ENCODE peak calls at places on chromosomes 2 and 18, in six cellular contexts. Q is adrenal gland; O is body of pancreas; J is neural progenitor cell; L is BE2C; E is naive thymus-derived CD4-positive, alpha-beta T cell. K is an unnamed sample. For H3K4me1, the result is how much of the 10 kb centered on the place peaks cover.

GRCh38 chr2:24456610-24457556 is 34.2 kb upstream of the NCOA1 start:
- DNase-seq in Q (peak), O (peak), J (no peak), L (no peak), E (no peak), K (no peak)

GRCh38 chr2:128710770-128711169 is 392.1 kb upstream of the HS6ST1 start:
- DNase-seq in Q (peak), O (no peak), J (no peak), L (no peak), E (no peak), K (no peak)

GRCh38 chr2:144645055-144645778 is 125.3 kb upstream of the ZEB2 start:
- DNase-seq in Q (no peak), O (no peak), J (no peak), L (no peak), E (no peak), K (no peak)

GRCh38 chr2:203453858-203454451 is 81.1 kb downstream of the RAPH1 start:
- DNase-seq in Q (peak), O (peak), J (peak), L (peak), E (no peak), K (peak)

GRCh38 chr2:205771063-205771462 is 88.8 kb downstream of the NRP2 start:
- DNase-seq in Q (no peak), O (no peak), J (no peak), L (no peak), E (no peak), K (no peak)

GRCh38 chr18:1292167-1292566 is 387.5 kb downstream of the ADCYAP1 start:
- DNase-seq in Q (no peak), O (no peak), J (no peak), L (no peak), E (no peak), K (no peak)

GRCh38 chr2:27264753-27265535 is 2.1 kb upstream of the SLC30A3 start:
- DNase-seq in Q (peak), O (peak), J (peak), L (peak), E (peak), K (peak)

GRCh38 chr18:49285627-49286026 is 174.8 kb downstream of the DYM start:
- DNase-seq in Q (no peak), O (peak), J (no peak), L (no peak), E (no peak), K (no peak)

GRCh38 chr18:28511421-28511821 is 334.5 kb upstream of the CDH2 start:
- DNase-seq in Q (no peak), O (no peak), J (no peak), L (no peak), E (no peak), K (no peak)

GRCh38 chr2:120735750-120736170 is at the start of gene GLI2:
- DNase-seq in Q (peak), O (peak), J (peak), L (peak), E (peak), K (peak)

GRCh38 chr2:74092236-74092635 is 55.5 kb downstream of the BOLA3 start:
- DNase-seq in Q (no peak), O (no peak), J (no peak), L (no peak), E (no peak), K (no peak)

GRCh38 chr2:201522965-201523364 is 71.4 kb downstream of the STRADB start:
- DNase-seq in Q (no peak), O (no peak), J (no peak), L (no peak), E (no peak), K (no peak)

GRCh38 chr2:634041-634440 is 43.2 kb downstream of the TMEM18 start:
- DNase-seq in Q (no peak), O (no peak), J (no peak), L (no peak), E (no peak), K (no peak)

GRCh38 chr2:182018218-182018617 is 32.6 kb downstream of the PPP1R1C start:
- DNase-seq in Q (no peak), O (no peak), J (no peak), L (no peak), E (no peak), K (no peak)

GRCh38 chr2:238157506-238158017 is 1.2 kb upstream of the ERFE start:
- DNase-seq in Q (no peak), O (peak), J (no peak), L (no peak), E (no peak), K (no peak)

GRCh38 chr2:217248312-217248935 is 388.6 kb upstream of the TNP1 start:
- DNase-seq in Q (peak), O (peak), J (no peak), L (peak), E (no peak), K (no peak)

GRCh38 chr18:49139726-49140125 is 189.0 kb upstream of the SMAD7 start:
- DNase-seq in Q (no peak), O (no peak), J (peak), L (no peak), E (no peak), K (peak)

GRCh38 chr2:119837759-119838158 is 78.0 kb downstream of the PTPN4 start:
- DNase-seq in Q (no peak), O (no peak), J (no peak), L (no peak), E (no peak), K (no peak)

GRCh38 chr18:44945847-44946490 is 265.3 kb downstream of the SETBP1 start:
- DNase-seq in Q (no peak), O (no peak), J (peak), L (peak), E (no peak), K (no peak)

GRCh38 chr2:123953848-123954247 is 71.2 kb upstream of the CNTNAP5 start:
- DNase-seq in Q (no peak), O (no peak), J (no peak), L (peak), E (no peak), K (no peak)

GRCh38 chr18:57984490-57985109 is 59.4 kb upstream of the NEDD4L start:
- DNase-seq in Q (no peak), O (no peak), J (no peak), L (no peak), E (no peak), K (no peak)

GRCh38 chr2:7539077-7539476 is 621.9 kb downstream of the RNF144A start:
- DNase-seq in Q (no peak), O (no peak), J (no peak), L (peak), E (no peak), K (no peak)

GRCh38 chr2:35585972-35586371 is 769.6 kb upstream of the CRIM1 start:
- DNase-seq in Q (no peak), O (no peak), J (peak), L (no peak), E (no peak), K (no peak)

GRCh38 chr18:36511791-36512352 is 214.4 kb downstream of the FHOD3 start:
- DNase-seq in Q (no peak), O (no peak), J (no peak), L (peak), E (no peak), K (peak)

GRCh38 chr2:126513033-126513432 is 142.9 kb upstream of the GYPC start:
- DNase-seq in Q (no peak), O (no peak), J (no peak), L (no peak), E (no peak), K (no peak)

GRCh38 chr2:88221365-88221942 is 51.3 kb downstream of the THNSL2 start:
- DNase-seq in Q (no peak), O (no peak), J (no peak), L (no peak), E (no peak), K (no peak)

GRCh38 chr2:187554704-187555082 is 458 bp upstream of the TFPI start:
- DNase-seq in Q (no peak), O (no peak), J (no peak), L (no peak), E (no peak), K (no peak)

GRCh38 chr2:11495844-11496271 is 29.9 kb upstream of the E2F6 start:
- DNase-seq in Q (peak), O (no peak), J (peak), L (peak), E (no peak), K (no peak)

GRCh38 chr2:75865083-75865482 is 154.4 kb upstream of the GCFC2 start:
- DNase-seq in Q (no peak), O (no peak), J (no peak), L (no peak), E (no peak), K (no peak)

GRCh38 chr2:97724073-97724410 is 10.7 kb downstream of the ZAP70 start:
- DNase-seq in Q (no peak), O (no peak), J (no peak), L (no peak), E (no peak), K (no peak)

GRCh38 chr2:97724946-97725688 is 11.7 kb downstream of the ZAP70 start:
- DNase-seq in Q (no peak), O (no peak), J (no peak), L (no peak), E (no peak), K (no peak)

GRCh38 chr2:97724501-97724900 is 11.1 kb downstream of the ZAP70 start:
- DNase-seq in Q (no peak), O (no peak), J (no peak), L (no peak), E (no peak), K (no peak)

GRCh38 chr2:97722227-97722626 is 8.9 kb downstream of the ZAP70 start:
- DNase-seq in Q (no peak), O (no peak), J (no peak), L (no peak), E (no peak), K (no peak)

GRCh38 chr2:97723156-97724072 is 10.0 kb downstream of the ZAP70 start:
- DNase-seq in Q (no peak), O (no peak), J (no peak), L (no peak), E (no peak), K (no peak)
- H3K4me1 ChIP-seq in Q (under half), O (under half), J (under half), L (under half), E (under half), K (under half)

GRCh38 chr2:20633794-20634259 is 17.1 kb downstream of the HS1BP3 start:
- DNase-seq in Q (no peak), O (peak), J (no peak), L (no peak), E (no peak), K (no peak)
- H3K4me1 ChIP-seq in Q (under half), O (under half), J (under half), L (under half), E (under half), K (under half)

DNA sequence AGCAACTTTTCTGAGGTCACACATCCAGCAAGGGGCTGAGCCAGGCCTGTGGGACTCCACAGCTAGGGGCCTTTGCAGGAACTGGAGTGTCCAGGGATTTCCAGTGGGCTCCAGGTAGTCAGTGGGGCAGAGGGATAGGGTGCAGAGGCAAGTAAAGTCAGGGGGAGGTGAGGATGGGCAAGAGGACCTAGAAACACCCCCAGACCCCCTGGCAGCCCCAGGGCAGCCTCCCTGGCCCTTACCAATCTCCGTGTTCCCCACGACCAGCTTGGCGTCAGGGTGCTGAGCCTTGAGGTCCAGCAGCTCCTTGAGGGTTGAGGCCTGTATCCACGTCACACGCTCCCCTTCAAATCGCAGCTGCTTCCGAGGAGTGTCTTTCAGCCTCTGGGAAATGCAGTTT is 28.4 kb downstream of the XDH start:
- DNase-seq in Q (no peak), O (no peak), J (no peak), L (no peak), E (no peak), K (no peak)
- H3K4me1 ChIP-seq in Q (under half), O (under half), J (under half), L (under half), E (under half), K (under half)

GRCh38 chr2:85791704-85792565 is 38.1 kb downstream of the ATOH8 start:
- DNase-seq in Q (no peak), O (no peak), J (no peak), L (no peak), E (no peak), K (no peak)
- H3K4me1 ChIP-seq in Q (under half), O (under half), J (under half), L (under half), E (under half), K (under half)

GRCh38 chr2:42905341-42906114 is 113.1 kb upstream of the HAAO start:
- DNase-seq in Q (no peak), O (no peak), J (no peak), L (peak), E (no peak), K (no peak)
- H3K4me1 ChIP-seq in Q (under half), O (under half), J (under half), L (under half), E (under half), K (under half)

GRCh38 chr18:9421096-9421495 is 54.2 kb upstream of the RALBP1 start:
- DNase-seq in Q (no peak), O (no peak), J (no peak), L (no peak), E (no peak), K (no peak)
- H3K4me1 ChIP-seq in Q (under half), O (under half), J (under half), L (under half), E (under half), K (under half)

GRCh38 chr2:10413488-10413887 is 34.6 kb downstream of the ODC1 start:
- DNase-seq in Q (no peak), O (no peak), J (no peak), L (no peak), E (no peak), K (no peak)
- H3K4me1 ChIP-seq in Q (under half), O (half or more), J (under half), L (under half), E (under half), K (under half)